ENCODE peak calls at places on chromosome 15, in ten cellular contexts. T, L, M, Y, R, F, I, W, B and H are unnamed samples. For H3K36me3, the result is how much of the 10 kb centered on the place peaks cover.

GRCh38 chr15:67805008-67805681 is 20.2 kb upstream of the SKOR1 start:
- DNase-seq in T (no peak), L (no peak), M (peak), Y (no peak), R (peak), F (no peak), I (no peak), W (no peak), B (no peak), H (no peak)

GRCh38 chr15:55737373-55737772 is 5.6 kb downstream of the PRTG start:
- DNase-seq in T (no peak), L (no peak), M (no peak), Y (no peak), R (no peak), F (peak), I (peak), W (no peak), B (no peak), H (no peak)

GRCh38 chr15:75640483-75641175 is 605 bp upstream of the IMP3 start:
- DNase-seq in T (no peak), L (peak), M (peak), Y (peak), R (no peak), F (peak), I (peak), W (peak), B (peak), H (peak)

GRCh38 chr15:39543651-39544050 is 37.2 kb upstream of the THBS1 start:
- DNase-seq in T (no peak), L (no peak), M (peak), Y (no peak), R (no peak), F (peak), I (no peak), W (no peak), B (no peak), H (no peak)

GRCh38 chr15:95840004-95840403 is 490.5 kb upstream of the NR2F2 start:
- DNase-seq in T (no peak), L (peak), M (no peak), Y (no peak), R (no peak), F (no peak), I (no peak), W (no peak), B (no peak), H (no peak)

GRCh38 chr15:62868507-62868906 is 174.0 kb upstream of the TPM1 start:
- DNase-seq in T (no peak), L (peak), M (no peak), Y (no peak), R (no peak), F (no peak), I (peak), W (no peak), B (no peak), H (no peak)

GRCh38 chr15:63088532-63089245 is 33.0 kb upstream of the LACTB start:
- DNase-seq in T (no peak), L (no peak), M (peak), Y (no peak), R (no peak), F (peak), I (no peak), W (no peak), B (no peak), H (no peak)

GRCh38 chr15:54803139-54803808 is 393.5 kb downstream of the RSL24D1 start:
- DNase-seq in T (no peak), L (no peak), M (no peak), Y (no peak), R (no peak), F (no peak), I (no peak), W (no peak), B (no peak), H (peak)

GRCh38 chr15:68054658-68055223 is 626 bp downstream of the PIAS1 start:
- DNase-seq in T (peak), L (peak), M (peak), Y (peak), R (peak), F (peak), I (peak), W (peak), B (no peak), H (peak)

GRCh38 chr15:32718082-32718821 is 448 bp downstream of the GREM1 start:
- DNase-seq in T (peak), L (peak), M (peak), Y (no peak), R (no peak), F (peak), I (no peak), W (no peak), B (no peak), H (no peak)

GRCh38 chr15:43146187-43146586 is 12.8 kb downstream of the TMEM62 start:
- DNase-seq in T (no peak), L (no peak), M (no peak), Y (no peak), R (no peak), F (no peak), I (no peak), W (no peak), B (no peak), H (no peak)

GRCh38 chr15:57432141-57432701 is 55.9 kb downstream of the CGNL1 start:
- DNase-seq in T (peak), L (peak), M (peak), Y (no peak), R (peak), F (peak), I (no peak), W (no peak), B (no peak), H (no peak)

GRCh38 chr15:58442122-58442521 is 10.3 kb downstream of the LIPC start:
- DNase-seq in T (no peak), L (peak), M (no peak), Y (no peak), R (no peak), F (no peak), I (no peak), W (no peak), B (no peak), H (no peak)

GRCh38 chr15:28111552-28111951 is 12.4 kb upstream of the OCA2 start:
- DNase-seq in T (no peak), L (no peak), M (peak), Y (no peak), R (no peak), F (no peak), I (no peak), W (no peak), B (no peak), H (no peak)

GRCh38 chr15:82122754-82123400 is 77.1 kb upstream of the MEX3B start:
- DNase-seq in T (no peak), L (peak), M (no peak), Y (no peak), R (peak), F (no peak), I (no peak), W (no peak), B (no peak), H (no peak)

GRCh38 chr15:84715442-84716035 is 400 bp downstream of the SEC11A start:
- DNase-seq in T (peak), L (peak), M (peak), Y (peak), R (peak), F (peak), I (peak), W (no peak), B (no peak), H (peak)

GRCh38 chr15:74283366-74283765 is 47.2 kb downstream of the CCDC33 start:
- DNase-seq in T (no peak), L (no peak), M (no peak), Y (no peak), R (no peak), F (no peak), I (peak), W (no peak), B (no peak), H (no peak)

GRCh38 chr15:90306560-90306959 is 41.1 kb downstream of the NGRN start:
- DNase-seq in T (no peak), L (no peak), M (no peak), Y (no peak), R (no peak), F (no peak), I (no peak), W (peak), B (peak), H (no peak)

GRCh38 chr15:77091072-77091471 is 20.2 kb upstream of the TSPAN3 start:
- DNase-seq in T (no peak), L (no peak), M (no peak), Y (no peak), R (no peak), F (no peak), I (no peak), W (no peak), B (no peak), H (no peak)

GRCh38 chr15:52427804-52428203 is 100.9 kb downstream of the MYO5A start:
- DNase-seq in T (no peak), L (peak), M (no peak), Y (no peak), R (no peak), F (no peak), I (no peak), W (no peak), B (no peak), H (no peak)

GRCh38 chr15:51024735-51025453 is 69.8 kb downstream of the TNFAIP8L3 start:
- DNase-seq in T (no peak), L (peak), M (no peak), Y (no peak), R (no peak), F (no peak), I (no peak), W (no peak), B (no peak), H (no peak)

GRCh38 chr15:68205558-68205944 is 419 bp upstream of the CALML4 start:
- DNase-seq in T (no peak), L (no peak), M (peak), Y (no peak), R (no peak), F (no peak), I (no peak), W (no peak), B (no peak), H (no peak)

GRCh38 chr15:39735120-39735717 is 47.4 kb downstream of the FSIP1 start:
- DNase-seq in T (peak), L (peak), M (no peak), Y (no peak), R (no peak), F (no peak), I (no peak), W (no peak), B (no peak), H (no peak)

GRCh38 chr15:77162872-77163633 is 92.1 kb upstream of the TSPAN3 start:
- DNase-seq in T (no peak), L (no peak), M (no peak), Y (no peak), R (no peak), F (no peak), I (no peak), W (no peak), B (no peak), H (peak)

GRCh38 chr15:42576040-42576594 is 711 bp downstream of the STARD9 start:
- DNase-seq in T (no peak), L (no peak), M (peak), Y (no peak), R (no peak), F (no peak), I (peak), W (no peak), B (peak), H (no peak)

GRCh38 chr15:100141304-100142080 is 200.3 kb downstream of the ADAMTS17 start:
- DNase-seq in T (no peak), L (no peak), M (no peak), Y (no peak), R (no peak), F (no peak), I (no peak), W (no peak), B (no peak), H (no peak)

GRCh38 chr15:94607176-94607654 is 375.9 kb downstream of the MCTP2 start:
- DNase-seq in T (no peak), L (no peak), M (no peak), Y (no peak), R (no peak), F (no peak), I (no peak), W (no peak), B (no peak), H (no peak)

GRCh38 chr15:33131880-33132279 is 62.6 kb downstream of the FMN1 start:
- DNase-seq in T (no peak), L (no peak), M (no peak), Y (no peak), R (no peak), F (no peak), I (no peak), W (no peak), B (no peak), H (no peak)

GRCh38 chr15:87656373-87656772 is 600.2 kb downstream of the NTRK3 start:
- DNase-seq in T (no peak), L (no peak), M (no peak), Y (no peak), R (no peak), F (no peak), I (no peak), W (no peak), B (no peak), H (no peak)

GRCh38 chr15:74499366-74499765 is 38.4 kb upstream of the UBL7 start:
- DNase-seq in T (no peak), L (no peak), M (no peak), Y (no peak), R (no peak), F (no peak), I (no peak), W (no peak), B (no peak), H (no peak)

GRCh38 chr15:39591896-39592315 is 11.0 kb downstream of the THBS1 start:
- DNase-seq in T (no peak), L (peak), M (no peak), Y (no peak), R (no peak), F (no peak), I (no peak), W (no peak), B (no peak), H (no peak)

GRCh38 chr15:58224068-58224467 is 85.9 kb downstream of the AQP9 start:
- DNase-seq in T (no peak), L (no peak), M (no peak), Y (no peak), R (no peak), F (no peak), I (no peak), W (no peak), B (no peak), H (no peak)

GRCh38 chr15:52040167-52040900 is 21.3 kb downstream of the MAPK6 start:
- DNase-seq in T (no peak), L (peak), M (no peak), Y (no peak), R (peak), F (no peak), I (no peak), W (no peak), B (no peak), H (no peak)

GRCh38 chr15:33533197-33533596 is 222.4 kb downstream of the RYR3 start:
- DNase-seq in T (no peak), L (no peak), M (no peak), Y (no peak), R (no peak), F (peak), I (no peak), W (no peak), B (no peak), H (no peak)

GRCh38 chr15:79179108-79179561 is 88.6 kb upstream of the RASGRF1 start:
- DNase-seq in T (no peak), L (no peak), M (no peak), Y (no peak), R (no peak), F (peak), I (no peak), W (no peak), B (no peak), H (no peak)

GRCh38 chr15:37040072-37040742 is 60.1 kb downstream of the MEIS2 start:
- DNase-seq in T (no peak), L (no peak), M (no peak), Y (no peak), R (no peak), F (no peak), I (no peak), W (no peak), B (no peak), H (no peak)

GRCh38 chr15:45812200-45812599 is 177.4 kb downstream of the SQOR start:
- DNase-seq in T (no peak), L (no peak), M (no peak), Y (no peak), R (no peak), F (no peak), I (no peak), W (no peak), B (no peak), H (no peak)

DNA sequence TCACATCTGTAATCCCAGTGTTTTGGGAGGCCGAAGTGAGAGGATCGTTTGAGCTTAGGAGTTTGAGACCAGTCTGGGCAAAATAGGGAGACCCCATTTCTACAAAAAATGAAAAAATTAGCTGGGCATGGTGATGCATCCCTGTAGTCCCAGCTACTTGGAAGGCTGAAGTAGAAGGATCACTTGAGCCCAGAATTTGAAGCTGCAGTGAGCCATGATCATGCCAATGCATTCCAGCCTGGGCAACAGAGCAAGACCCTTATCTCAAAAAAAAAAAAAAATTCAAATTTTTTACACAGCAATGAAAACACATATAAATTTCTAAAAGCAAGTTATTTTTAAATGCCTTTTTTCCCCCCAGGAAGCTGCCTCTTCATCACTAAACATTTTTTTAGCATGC is 45.5 kb upstream of the IGDCC4 start:
- DNase-seq in T (no peak), L (no peak), M (no peak), Y (no peak), R (no peak), F (no peak), I (no peak), W (no peak), B (no peak), H (no peak)
- H3K36me3 ChIP-seq in T (under half), L (under half), M (under half), Y (under half), R (half or more), F (under half), I (half or more), W (half or more), B (half or more), H (under half)

GRCh38 chr15:60049948-60050347 is 45.8 kb downstream of the FOXB1 start:
- DNase-seq in T (no peak), L (no peak), M (no peak), Y (no peak), R (no peak), F (no peak), I (no peak), W (no peak), B (no peak), H (no peak)
- H3K36me3 ChIP-seq in T (under half), L (under half), M (under half), Y (under half), R (under half), F (under half), I (under half), W (under half), B (under half), H (under half)

GRCh38 chr15:60364306-60364924 is 33.4 kb downstream of the ANXA2 start:
- DNase-seq in T (no peak), L (no peak), M (no peak), Y (no peak), R (no peak), F (no peak), I (no peak), W (no peak), B (no peak), H (no peak)
- H3K36me3 ChIP-seq in T (under half), L (half or more), M (under half), Y (under half), R (half or more), F (under half), I (half or more), W (under half), B (under half), H (under half)

DNA sequence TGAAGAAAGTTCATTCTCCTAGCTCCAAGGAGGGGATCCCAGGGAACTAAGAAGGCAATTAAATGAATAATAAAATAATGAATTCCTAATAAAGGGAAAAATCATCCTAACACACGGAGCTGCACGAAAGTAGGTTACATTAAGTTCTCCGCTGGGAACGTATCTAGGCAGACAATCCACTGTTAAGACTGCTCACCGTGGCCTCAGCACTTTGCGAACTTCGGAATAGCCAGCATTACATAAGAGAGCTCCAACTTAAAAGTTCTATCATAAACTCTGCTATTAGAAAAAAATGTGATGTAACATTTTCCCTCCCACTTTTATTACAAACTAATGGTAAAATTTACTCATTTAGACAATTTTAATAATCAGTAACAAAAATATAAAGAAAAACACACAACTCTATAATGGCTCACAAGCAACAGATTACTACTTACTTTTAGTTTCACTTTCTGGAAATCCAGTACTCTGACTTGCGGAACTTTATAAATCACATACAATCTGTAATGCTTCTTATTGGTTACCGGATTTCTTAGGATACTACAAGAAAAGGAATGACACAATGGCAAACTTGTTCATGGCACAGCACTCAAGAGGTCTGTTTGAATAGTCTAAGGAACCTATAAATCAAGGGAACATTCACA is 8.5 kb downstream of the SNRPA1 start:
- DNase-seq in T (no peak), L (no peak), M (no peak), Y (no peak), R (no peak), F (no peak), I (no peak), W (no peak), B (no peak), H (no peak)
- H3K36me3 ChIP-seq in T (under half), L (half or more), M (under half), Y (under half), R (half or more), F (half or more), I (half or more), W (half or more), B (half or more), H (half or more)

DNA sequence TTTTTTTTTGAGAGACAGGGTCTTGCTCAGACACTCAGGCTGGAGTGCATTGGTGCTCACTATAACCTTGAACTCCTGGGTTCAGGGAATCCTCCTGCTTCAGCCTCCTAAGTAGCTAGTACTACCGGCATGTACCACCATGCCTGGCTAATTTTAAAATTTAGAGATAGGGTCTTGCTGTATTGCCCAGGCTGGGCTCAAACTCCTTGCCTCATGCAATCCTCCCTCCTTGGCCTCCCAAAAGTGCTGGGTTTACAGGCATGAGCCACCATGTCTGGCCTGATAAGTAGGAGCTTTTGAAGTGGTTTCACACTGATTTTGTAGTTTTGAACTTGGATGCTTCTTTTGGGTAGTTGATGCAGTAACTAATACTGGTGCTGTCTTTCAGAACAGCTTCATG is 7.8 kb downstream of the MAP2K1 start:
- DNase-seq in T (no peak), L (no peak), M (no peak), Y (no peak), R (no peak), F (no peak), I (no peak), W (no peak), B (no peak), H (peak)
- H3K36me3 ChIP-seq in T (under half), L (under half), M (under half), Y (under half), R (under half), F (under half), I (under half), W (under half), B (under half), H (under half)

GRCh38 chr15:88874275-88874674 is 21.1 kb downstream of the HAPLN3 start:
- DNase-seq in T (no peak), L (no peak), M (no peak), Y (no peak), R (no peak), F (no peak), I (no peak), W (no peak), B (no peak), H (no peak)
- H3K36me3 ChIP-seq in T (under half), L (under half), M (under half), Y (under half), R (under half), F (under half), I (under half), W (under half), B (under half), H (under half)

GRCh38 chr15:70670680-70671079 is 92.7 kb downstream of the UACA start:
- DNase-seq in T (no peak), L (peak), M (no peak), Y (no peak), R (no peak), F (no peak), I (no peak), W (no peak), B (peak), H (peak)
- H3K36me3 ChIP-seq in T (under half), L (half or more), M (under half), Y (under half), R (under half), F (under half), I (under half), W (under half), B (under half), H (under half)

GRCh38 chr15:66246937-66247336 is 6.6 kb downstream of the MEGF11 start:
- DNase-seq in T (no peak), L (no peak), M (no peak), Y (no peak), R (no peak), F (no peak), I (no peak), W (no peak), B (no peak), H (no peak)
- H3K36me3 ChIP-seq in T (under half), L (under half), M (under half), Y (under half), R (under half), F (under half), I (under half), W (under half), B (under half), H (under half)